ENCODE peak calls at places on chromosome 17, in seven cellular contexts. D is stimulated activated CD4-positive, alpha-beta T cell treated with anti-CD3 and anti-CD28 coated beads, Interleukin-1b, Interleukin-23, amount 100 ng/mL, for 24 hours; O is RWPE1; H is tibial artery; C is dermis microvascular lymphatic vessel endothelial cell; Z is effector memory CD8-positive, alpha-beta T cell; J is GM23248. G is an unnamed sample.

GRCh38 chr17:78109489-78109761 is 19.1 kb downstream of the TMC6 start:
- DNase-seq in D (no peak), H (peak), O (no peak), C (no peak), Z (no peak), J (no peak), G (peak)

GRCh38 chr17:4788807-4789700 is at the start of gene GLTPD2:
- DNase-seq in Z (no peak), O (peak), H (no peak), J (no peak), C (no peak), D (no peak), G (no peak)

GRCh38 chr17:32504166-32504990 is 17.6 kb downstream of the CDK5R1 start:
- DNase-seq in Z (no peak), O (no peak), C (no peak), J (peak), D (no peak), H (no peak), G (no peak)

GRCh38 chr17:18156976-18157280 is 26.7 kb upstream of the ALKBH5 start:
- DNase-seq in Z (no peak), C (no peak), H (no peak), D (no peak), J (no peak), O (no peak), G (no peak)

GRCh38 chr17:15038656-15039055 is 226.5 kb downstream of the PMP22 start:
- DNase-seq in D (no peak), O (peak), J (peak), Z (no peak), H (no peak), C (no peak), G (no peak)

GRCh38 chr17:35163886-35164285 is 16.3 kb downstream of the UNC45B start:
- DNase-seq in Z (no peak), H (no peak), D (no peak), C (no peak), O (no peak), J (no peak), G (no peak)

GRCh38 chr17:66557886-66558285 is 255.5 kb downstream of the PRKCA start:
- DNase-seq in O (no peak), Z (no peak), C (no peak), D (no peak), H (no peak), J (no peak), G (no peak)

GRCh38 chr17:48800626-48801217 is 16.3 kb downstream of the TTLL6 start:
- DNase-seq in H (no peak), J (no peak), Z (no peak), O (no peak), C (no peak), D (no peak), G (no peak)

GRCh38 chr17:66302761-66303626 is 581 bp downstream of the PRKCA start:
- DNase-seq in O (peak), C (peak), J (peak), Z (peak), D (no peak), H (peak), G (peak)

GRCh38 chr17:72338847-72339790 is 218.3 kb downstream of the SOX9 start:
- DNase-seq in H (no peak), C (peak), J (peak), D (no peak), O (peak), Z (no peak), G (no peak)

GRCh38 chr17:82319619-82320062 is 2.2 kb upstream of the CD7 start:
- DNase-seq in C (no peak), H (no peak), Z (no peak), O (no peak), J (no peak), D (no peak), G (no peak)

G was measured in Right ventricle myocardium inferior.